ENCODE peak calls at places on chromosomes 12 and 14, in nine cellular contexts. One of them, this sample, is unnamed.

GRCh38 chr12:51917041-51917590 is 9.8 kb downstream of the ACVRL1 start:
- DNase-seq in HCT116: no peak
- DNase-seq in sigmoid colon: no peak
- DNase-seq in heart right ventricle: no peak
- DNase-seq in transverse colon: no peak
- DNase-seq in colonic mucosa: no peak
- DNase-seq in OCI-LY7: no peak
- DNase-seq in mucosa of descending colon: no peak
- DNase-seq in A549: no peak
- DNase-seq in this sample: no peak

GRCh38 chr14:89422181-89422951 is 5.3 kb upstream of the FOXN3 start:
- DNase-seq in HCT116: no peak
- DNase-seq in sigmoid colon: peak; percentile 41
- DNase-seq in heart right ventricle: no peak
- DNase-seq in transverse colon: peak; percentile 66
- DNase-seq in colonic mucosa: peak; percentile 84
- DNase-seq in OCI-LY7: no peak
- DNase-seq in mucosa of descending colon: peak; percentile 64
- DNase-seq in A549: no peak
- DNase-seq in this sample: no peak

GRCh38 chr12:95440401-95440800 is 33.6 kb upstream of the METAP2 start:
- DNase-seq in HCT116: no peak
- DNase-seq in sigmoid colon: no peak
- DNase-seq in heart right ventricle: no peak
- DNase-seq in transverse colon: no peak
- DNase-seq in colonic mucosa: no peak
- DNase-seq in OCI-LY7: peak; percentile 33
- DNase-seq in mucosa of descending colon: no peak
- DNase-seq in A549: no peak
- DNase-seq in this sample: no peak

GRCh38 chr12:111868676-111869588 is 26.9 kb downstream of the MAPKAPK5 start:
- DNase-seq in HCT116: no peak
- DNase-seq in sigmoid colon: no peak
- DNase-seq in heart right ventricle: no peak
- DNase-seq in transverse colon: no peak
- DNase-seq in colonic mucosa: no peak
- DNase-seq in OCI-LY7: no peak
- DNase-seq in mucosa of descending colon: no peak
- DNase-seq in A549: no peak
- DNase-seq in this sample: no peak

GRCh38 chr12:1611775-1612174 is 17.3 kb upstream of the WNT5B start:
- DNase-seq in HCT116: no peak
- DNase-seq in sigmoid colon: no peak
- DNase-seq in heart right ventricle: no peak
- DNase-seq in transverse colon: no peak
- DNase-seq in colonic mucosa: no peak
- DNase-seq in OCI-LY7: no peak
- DNase-seq in mucosa of descending colon: no peak
- DNase-seq in A549: no peak
- DNase-seq in this sample: no peak

GRCh38 chr14:58898655-58899316 is 261.0 kb downstream of the DACT1 start:
- DNase-seq in HCT116: no peak
- DNase-seq in sigmoid colon: no peak
- DNase-seq in heart right ventricle: no peak
- DNase-seq in transverse colon: no peak
- DNase-seq in colonic mucosa: no peak
- DNase-seq in OCI-LY7: no peak
- DNase-seq in mucosa of descending colon: no peak
- DNase-seq in A549: no peak
- DNase-seq in this sample: no peak

GRCh38 chr14:104202259-104203070 is 64.1 kb downstream of the KIF26A start:
- DNase-seq in HCT116: no peak
- DNase-seq in sigmoid colon: no peak
- DNase-seq in heart right ventricle: no peak
- DNase-seq in transverse colon: peak; percentile 39
- DNase-seq in colonic mucosa: no peak
- DNase-seq in OCI-LY7: no peak
- DNase-seq in mucosa of descending colon: peak; percentile 60
- DNase-seq in A549: no peak
- DNase-seq in this sample: peak; percentile 98

GRCh38 chr12:47318963-47319362 is 239.2 kb upstream of the AMIGO2 start:
- DNase-seq in HCT116: no peak
- DNase-seq in sigmoid colon: no peak
- DNase-seq in heart right ventricle: no peak
- DNase-seq in transverse colon: no peak
- DNase-seq in colonic mucosa: no peak
- DNase-seq in OCI-LY7: no peak
- DNase-seq in mucosa of descending colon: no peak
- DNase-seq in A549: no peak
- DNase-seq in this sample: no peak

GRCh38 chr14:104597576-104597975 is 7.0 kb downstream of the TMEM179 start:
- DNase-seq in HCT116: no peak
- DNase-seq in sigmoid colon: no peak
- DNase-seq in heart right ventricle: no peak
- DNase-seq in transverse colon: no peak
- DNase-seq in colonic mucosa: no peak
- DNase-seq in OCI-LY7: no peak
- DNase-seq in mucosa of descending colon: no peak
- DNase-seq in A549: no peak
- DNase-seq in this sample: no peak

GRCh38 chr12:998020-998874 is 7.2 kb downstream of the ERC1 start:
- DNase-seq in HCT116: no peak
- DNase-seq in sigmoid colon: no peak
- DNase-seq in heart right ventricle: no peak
- DNase-seq in transverse colon: no peak
- DNase-seq in colonic mucosa: no peak
- DNase-seq in OCI-LY7: peak; percentile 48
- DNase-seq in mucosa of descending colon: no peak
- DNase-seq in A549: no peak
- DNase-seq in this sample: peak; percentile 23

GRCh38 chr12:39605501-39605900 is 14.1 kb downstream of the ABCD2 start:
- DNase-seq in HCT116: peak; percentile 41
- DNase-seq in sigmoid colon: no peak
- DNase-seq in heart right ventricle: no peak
- DNase-seq in transverse colon: no peak
- DNase-seq in colonic mucosa: no peak
- DNase-seq in OCI-LY7: no peak
- DNase-seq in mucosa of descending colon: no peak
- DNase-seq in A549: no peak
- DNase-seq in this sample: no peak

GRCh38 chr12:70824511-70824910 is 96.0 kb downstream of the PTPRR start:
- DNase-seq in HCT116: no peak
- DNase-seq in sigmoid colon: no peak
- DNase-seq in heart right ventricle: no peak
- DNase-seq in transverse colon: no peak
- DNase-seq in colonic mucosa: no peak
- DNase-seq in OCI-LY7: no peak
- DNase-seq in mucosa of descending colon: no peak
- DNase-seq in A549: no peak
- DNase-seq in this sample: no peak

GRCh38 chr12:116266631-116267349 is 10.7 kb downstream of the MED13L start:
- DNase-seq in HCT116: no peak
- DNase-seq in sigmoid colon: no peak
- DNase-seq in heart right ventricle: no peak
- DNase-seq in transverse colon: no peak
- DNase-seq in colonic mucosa: no peak
- DNase-seq in OCI-LY7: no peak
- DNase-seq in mucosa of descending colon: no peak
- DNase-seq in A549: no peak
- DNase-seq in this sample: no peak

GRCh38 chr12:56084958-56085543 is 5.1 kb downstream of the ERBB3 start:
- DNase-seq in HCT116: no peak
- DNase-seq in sigmoid colon: no peak
- DNase-seq in heart right ventricle: no peak
- DNase-seq in transverse colon: peak; percentile 41
- DNase-seq in colonic mucosa: peak; percentile 44
- DNase-seq in OCI-LY7: peak; percentile 49
- DNase-seq in mucosa of descending colon: no peak
- DNase-seq in A549: peak; percentile 62
- DNase-seq in this sample: peak; percentile 63

GRCh38 chr14:50318031-50318626 is 6.0 kb downstream of the DMAC2L start:
- DNase-seq in HCT116: peak; percentile 26
- DNase-seq in sigmoid colon: no peak
- DNase-seq in heart right ventricle: no peak
- DNase-seq in transverse colon: no peak
- DNase-seq in colonic mucosa: no peak
- DNase-seq in OCI-LY7: peak; percentile 13
- DNase-seq in mucosa of descending colon: no peak
- DNase-seq in A549: peak; percentile 56
- DNase-seq in this sample: no peak

GRCh38 chr14:61812347-61813100 is 50.3 kb downstream of the SNAPC1 start:
- DNase-seq in HCT116: no peak
- DNase-seq in sigmoid colon: no peak
- DNase-seq in heart right ventricle: no peak
- DNase-seq in transverse colon: no peak
- DNase-seq in colonic mucosa: no peak
- DNase-seq in OCI-LY7: no peak
- DNase-seq in mucosa of descending colon: no peak
- DNase-seq in A549: no peak
- DNase-seq in this sample: peak; percentile 37

GRCh38 chr12:132236930-132237771 is 92.2 kb downstream of the GALNT9 start:
- DNase-seq in HCT116: no peak
- DNase-seq in sigmoid colon: peak; percentile 54
- DNase-seq in heart right ventricle: no peak
- DNase-seq in transverse colon: no peak
- DNase-seq in colonic mucosa: no peak
- DNase-seq in OCI-LY7: no peak
- DNase-seq in mucosa of descending colon: no peak
- DNase-seq in A549: no peak
- DNase-seq in this sample: no peak

GRCh38 chr12:114662512-114663177 is 21.3 kb downstream of the TBX3 start:
- DNase-seq in HCT116: peak; percentile 57
- DNase-seq in sigmoid colon: peak; percentile 82
- DNase-seq in heart right ventricle: peak; percentile 72
- DNase-seq in transverse colon: peak; percentile 84
- DNase-seq in colonic mucosa: peak; percentile 84
- DNase-seq in OCI-LY7: peak; percentile 56
- DNase-seq in mucosa of descending colon: peak; percentile 83
- DNase-seq in A549: peak; percentile 76
- DNase-seq in this sample: peak; percentile 89

DNA sequence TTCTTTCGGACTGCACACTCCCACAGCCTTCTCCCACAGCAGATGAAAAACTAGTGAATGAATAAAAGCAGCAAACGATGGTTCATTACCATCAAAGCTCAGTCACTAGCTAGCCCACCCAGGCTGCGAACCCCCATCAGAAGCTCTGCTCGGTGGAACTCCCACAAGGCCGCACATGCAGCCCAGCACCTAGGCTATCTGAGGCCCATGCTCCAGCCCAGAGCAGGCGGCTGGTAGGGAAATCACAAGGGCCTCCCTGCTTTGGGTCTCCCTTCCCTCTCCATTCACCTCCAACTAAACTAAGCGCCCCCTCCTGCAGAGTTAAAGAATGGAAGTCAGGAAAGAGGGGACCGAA is 69.1 kb downstream of the ITPK1 start:
- DNase-seq in HCT116: no peak
- DNase-seq in sigmoid colon: no peak
- DNase-seq in heart right ventricle: no peak
- DNase-seq in transverse colon: no peak
- DNase-seq in colonic mucosa: no peak
- DNase-seq in OCI-LY7: no peak
- DNase-seq in mucosa of descending colon: no peak
- DNase-seq in A549: no peak
- DNase-seq in this sample: peak; percentile 38
- H3K4me1 ChIP-seq in HCT116: peaks cover 75% of the 10 kb centered on the region
- H3K4me1 ChIP-seq in sigmoid colon: peaks cover 82% of the 10 kb centered on the region
- H3K4me1 ChIP-seq in heart right ventricle: peaks cover 81% of the 10 kb centered on the region
- H3K4me1 ChIP-seq in transverse colon: peaks cover 87% of the 10 kb centered on the region
- H3K4me1 ChIP-seq in colonic mucosa: peaks cover 47% of the 10 kb centered on the region
- H3K4me1 ChIP-seq in OCI-LY7: no peaks in the 10 kb centered on the region
- H3K4me1 ChIP-seq in mucosa of descending colon: peaks cover 93% of the 10 kb centered on the region
- H3K4me1 ChIP-seq in A549: peaks cover 78% of the 10 kb centered on the region
- H3K4me1 ChIP-seq in this sample: peaks cover 50% of the 10 kb centered on the region

DNA sequence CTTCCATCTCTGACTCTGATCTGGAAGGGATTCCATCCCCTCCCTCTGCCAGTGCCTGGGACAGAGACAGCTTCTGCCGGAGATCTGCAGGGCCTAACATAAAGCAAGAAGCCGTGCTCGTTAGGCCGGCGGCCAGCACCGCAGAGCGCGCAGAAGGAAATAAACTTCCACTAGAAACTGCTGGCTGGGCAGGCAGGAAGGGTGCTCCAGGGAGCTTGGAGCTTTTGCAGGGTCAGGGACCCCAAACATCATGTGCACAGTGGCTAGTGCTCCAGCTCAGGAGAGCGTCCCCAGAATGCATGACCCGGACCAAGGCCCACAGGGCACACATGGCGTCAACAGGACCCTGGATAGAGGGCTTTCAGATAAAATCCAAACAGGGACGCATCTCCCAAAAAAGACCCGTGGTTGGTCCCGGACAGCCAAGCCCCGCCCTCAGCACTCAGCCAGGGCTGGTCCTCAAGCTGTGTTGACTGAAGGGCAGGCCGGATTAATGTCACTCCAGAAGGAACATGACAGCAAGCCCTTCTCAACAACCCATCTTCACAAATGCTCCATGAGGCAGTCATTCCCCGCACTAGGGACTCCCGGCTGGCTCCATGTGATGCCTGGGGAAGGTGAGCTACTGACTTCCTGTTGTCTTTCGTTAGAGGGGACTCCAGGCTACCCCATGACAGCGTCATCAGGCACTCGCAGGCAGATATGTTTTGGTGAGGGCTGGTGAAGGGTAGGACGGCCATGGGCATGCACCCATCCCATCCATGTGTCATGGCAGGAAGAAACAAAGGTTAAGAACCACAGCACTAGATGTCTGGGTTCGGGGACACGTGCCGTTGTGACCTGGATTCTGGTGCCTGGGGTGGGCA is 121.5 kb downstream of the CALM1 start:
- DNase-seq in HCT116: no peak
- DNase-seq in sigmoid colon: peak; percentile 81
- DNase-seq in heart right ventricle: no peak
- DNase-seq in transverse colon: peak; percentile 39
- DNase-seq in colonic mucosa: no peak
- DNase-seq in OCI-LY7: no peak
- DNase-seq in mucosa of descending colon: peak; percentile 69
- DNase-seq in A549: no peak
- DNase-seq in this sample: no peak
- H3K4me1 ChIP-seq in HCT116: peaks cover 50% of the 10 kb centered on the region
- H3K4me1 ChIP-seq in sigmoid colon: peaks cover 62% of the 10 kb centered on the region
- H3K4me1 ChIP-seq in heart right ventricle: peaks cover 66% of the 10 kb centered on the region
- H3K4me1 ChIP-seq in transverse colon: peaks cover 22% of the 10 kb centered on the region
- H3K4me1 ChIP-seq in colonic mucosa: peaks cover 35% of the 10 kb centered on the region
- H3K4me1 ChIP-seq in OCI-LY7: no peaks in the 10 kb centered on the region
- H3K4me1 ChIP-seq in mucosa of descending colon: peaks cover 44% of the 10 kb centered on the region
- H3K4me1 ChIP-seq in A549: peaks cover 28% of the 10 kb centered on the region
- H3K4me1 ChIP-seq in this sample: peaks cover 18% of the 10 kb centered on the region

GRCh38 chr12:42585846-42586226 is 3.7 kb downstream of the PRICKLE1 start:
- DNase-seq in HCT116: no peak
- DNase-seq in sigmoid colon: no peak
- DNase-seq in heart right ventricle: no peak
- DNase-seq in transverse colon: no peak
- DNase-seq in colonic mucosa: no peak
- DNase-seq in OCI-LY7: no peak
- DNase-seq in mucosa of descending colon: no peak
- DNase-seq in A549: no peak
- DNase-seq in this sample: no peak
- H3K4me1 ChIP-seq in HCT116: peaks cover 21% of the 10 kb centered on the region
- H3K4me1 ChIP-seq in sigmoid colon: peaks cover 68% of the 10 kb centered on the region
- H3K4me1 ChIP-seq in heart right ventricle: peaks cover 78% of the 10 kb centered on the region
- H3K4me1 ChIP-seq in transverse colon: peaks cover 3% of the 10 kb centered on the region
- H3K4me1 ChIP-seq in colonic mucosa: no peaks in the 10 kb centered on the region
- H3K4me1 ChIP-seq in OCI-LY7: peaks cover 15% of the 10 kb centered on the region
- H3K4me1 ChIP-seq in mucosa of descending colon: peaks cover 5% of the 10 kb centered on the region
- H3K4me1 ChIP-seq in A549: peaks cover 18% of the 10 kb centered on the region
- H3K4me1 ChIP-seq in this sample: peaks cover 24% of the 10 kb centered on the region

GRCh38 chr12:6228535-6229223 is 28.5 kb downstream of the CD9 start:
- DNase-seq in HCT116: no peak
- DNase-seq in sigmoid colon: peak; percentile 89
- DNase-seq in heart right ventricle: no peak
- DNase-seq in transverse colon: peak; percentile 69
- DNase-seq in colonic mucosa: peak; percentile 75
- DNase-seq in OCI-LY7: no peak
- DNase-seq in mucosa of descending colon: peak; percentile 76
- DNase-seq in A549: no peak
- DNase-seq in this sample: peak; percentile 43
- H3K4me1 ChIP-seq in HCT116: peaks cover 50% of the 10 kb centered on the region
- H3K4me1 ChIP-seq in sigmoid colon: peaks cover 98% of the 10 kb centered on the region
- H3K4me1 ChIP-seq in heart right ventricle: peaks cover 100% of the 10 kb centered on the region
- H3K4me1 ChIP-seq in transverse colon: peaks cover 96% of the 10 kb centered on the region
- H3K4me1 ChIP-seq in colonic mucosa: peaks cover 84% of the 10 kb centered on the region
- H3K4me1 ChIP-seq in OCI-LY7: peaks cover 22% of the 10 kb centered on the region
- H3K4me1 ChIP-seq in mucosa of descending colon: peaks cover 95% of the 10 kb centered on the region
- H3K4me1 ChIP-seq in A549: peaks cover 9% of the 10 kb centered on the region
- H3K4me1 ChIP-seq in this sample: peaks cover 31% of the 10 kb centered on the region